ENCODE peak calls at places on chromosome 14, in seven cellular contexts. B, N, T, Q, L, K and R are unnamed samples.

GRCh38 chr14:35390577-35391387 is 13.8 kb downstream of the NFKBIA start:
- DNase-seq in N (no peak), L (peak; percentile 51), K (no peak), T (peak; percentile 52), Q (no peak), B (no peak), R (no peak)

GRCh38 chr14:105989746-105990302 is 463.4 kb downstream of the TMEM121 start:
- DNase-seq in N (no peak), L (no peak), B (no peak), T (no peak), Q (no peak), K (no peak), R (no peak)

GRCh38 chr14:47012533-47012932 is 361.0 kb upstream of the RPL10L start:
- DNase-seq in L (no peak), T (no peak), B (no peak), N (no peak), K (no peak), Q (no peak), R (no peak)

GRCh38 chr14:100748403-100748802 is 21.7 kb downstream of the DLK1 start:
- DNase-seq in B (no peak), L (no peak), T (no peak), N (peak; percentile 31), Q (no peak), K (no peak), R (no peak)

GRCh38 chr14:74835607-74836250 is 40.2 kb downstream of the PROX2 start:
- DNase-seq in B (no peak), Q (no peak), L (no peak), T (no peak), N (no peak), K (no peak), R (peak; percentile 46)

GRCh38 chr14:59541731-59542130 is 34.9 kb downstream of the CCDC175 start:
- DNase-seq in B (no peak), N (no peak), L (no peak), Q (no peak), T (no peak), K (no peak), R (no peak)

GRCh38 chr14:72744416-72745120 is 149.3 kb downstream of the DPF3 start:
- DNase-seq in Q (no peak), L (no peak), K (no peak), N (no peak), T (no peak), B (no peak), R (no peak)

GRCh38 chr14:48937796-48938195 is 648.4 kb downstream of the RPS29 start:
- DNase-seq in T (peak; percentile 0), Q (no peak), L (peak; percentile 54), N (no peak), K (no peak), B (no peak), R (no peak)

GRCh38 chr14:105085766-105086165 is 20.5 kb upstream of the GPR132 start:
- DNase-seq in B (no peak), T (no peak), L (no peak), N (peak; percentile 76), Q (no peak), K (no peak), R (no peak)

GRCh38 chr14:97707603-97708002 is 910.4 kb downstream of the VRK1 start:
- DNase-seq in K (no peak), L (no peak), T (no peak), Q (no peak), B (no peak), N (no peak), R (no peak)

GRCh38 chr14:45990252-45990651 is 661.3 kb downstream of the RPL10L start:
- DNase-seq in N (no peak), K (no peak), Q (no peak), L (no peak), T (peak; percentile 4), B (no peak), R (peak; percentile 1)

GRCh38 chr14:23117371-23118020 is 1.6 kb downstream of the CEBPE start:
- DNase-seq in K (no peak), N (peak; percentile 72), B (no peak), Q (no peak), L (no peak), T (no peak), R (no peak)

GRCh38 chr14:23120405-23121251 is 1.6 kb upstream of the CEBPE start:
- DNase-seq in L (peak; percentile 81), K (peak; percentile 90), T (peak; percentile 87), N (peak; percentile 95), Q (peak; percentile 92), B (peak; percentile 88), R (peak; percentile 91)

GRCh38 chr14:23121401-23121800 is 2.3 kb upstream of the CEBPE start:
- DNase-seq in Q (peak; percentile 59), K (no peak), N (peak; percentile 70), B (peak; percentile 84), L (peak; percentile 47), T (peak; percentile 44), R (peak; percentile 83)

GRCh38 chr14:23119362-23120327 is 590 bp upstream of the CEBPE start:
- DNase-seq in N (peak; percentile 55), T (no peak), B (no peak), L (no peak), Q (peak; percentile 71), K (peak; percentile 56), R (peak; percentile 93)

GRCh38 chr14:23118506-23119361 is at the start of gene CEBPE:
- DNase-seq in T (no peak), B (no peak), K (no peak), Q (no peak), L (no peak), N (peak; percentile 74), R (no peak)
- TF ChIP-seq CTCF in T (no peak), B (no peak), K (no peak), Q (no peak), L (no peak), N (no peak), R (no peak)

GRCh38 chr14:71206766-71207371 is 299.6 kb downstream of the PCNX1 start:
- DNase-seq in L (peak; percentile 80), Q (no peak), T (peak; percentile 87), N (no peak), B (peak; percentile 85), K (no peak), R (no peak)
- TF ChIP-seq CTCF in L (no peak), Q (no peak), T (no peak), N (no peak), B (no peak), K (no peak), R (no peak)

GRCh38 chr14:70397746-70398145 is 19.1 kb downstream of the SYNJ2BP start:
- DNase-seq in B (no peak), Q (no peak), T (no peak), L (no peak), N (no peak), K (no peak), R (no peak)
- TF ChIP-seq CTCF in B (no peak), Q (no peak), T (no peak), L (no peak), N (no peak), K (no peak), R (no peak)

DNA sequence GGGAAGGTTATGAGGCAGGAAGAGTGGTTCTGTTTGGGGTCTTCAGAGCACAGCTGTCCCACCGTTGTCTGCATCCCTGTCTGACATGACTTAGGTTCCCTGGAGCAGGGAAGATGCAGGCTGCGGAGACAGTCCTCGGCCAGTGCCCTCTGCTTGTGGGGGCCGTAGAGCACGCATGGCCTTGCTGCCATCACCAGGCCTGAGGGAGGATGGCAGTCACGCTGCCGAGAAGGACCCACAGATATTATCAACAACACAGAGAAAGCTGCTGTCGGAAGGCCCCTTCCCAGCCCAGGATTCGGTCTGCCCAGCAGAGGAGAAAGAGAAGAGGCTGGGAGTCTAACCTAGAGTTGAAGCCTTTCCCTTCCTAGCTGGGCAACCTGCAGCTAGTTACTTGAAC is 35.0 kb downstream of the ERH start:
- DNase-seq in Q (no peak), N (peak; percentile 79), B (peak; percentile 66), L (peak; percentile 21), K (peak; percentile 54), T (peak; percentile 48), R (no peak)
- TF ChIP-seq CTCF in Q (peak; percentile 50), N (peak; percentile 58), B (peak; percentile 88), L (peak; percentile 76), K (peak; percentile 81), T (peak; percentile 67), R (peak; percentile 48)

GRCh38 chr14:20329355-20329754 is 3.7 kb downstream of the CCNB1IP1 start:
- DNase-seq in Q (no peak), N (no peak), B (no peak), L (no peak), T (no peak), K (no peak), R (no peak)

GRCh38 chr14:20331048-20331613 is 1.9 kb downstream of the CCNB1IP1 start:
- DNase-seq in N (no peak), Q (no peak), T (no peak), B (no peak), L (no peak), K (no peak), R (no peak)

GRCh38 chr14:20334017-20334416 is 938 bp upstream of the CCNB1IP1 start:
- DNase-seq in K (no peak), Q (no peak), T (no peak), B (no peak), N (no peak), L (no peak), R (no peak)

GRCh38 chr14:20332946-20333782 is at the start of gene CCNB1IP1:
- DNase-seq in L (peak; percentile 84), Q (peak; percentile 85), B (peak; percentile 91), K (peak; percentile 51), N (no peak), T (peak; percentile 92), R (peak; percentile 91)

GRCh38 chr14:20332386-20332945 is 613 bp downstream of the CCNB1IP1 start:
- DNase-seq in T (peak; percentile 22), K (no peak), B (peak; percentile 16), N (no peak), L (no peak), Q (no peak), R (no peak)
- TF ChIP-seq CTCF in T (no peak), K (no peak), B (no peak), N (no peak), L (no peak), Q (no peak), R (no peak)

GRCh38 chr14:103103461-103104388 is 9.2 kb downstream of the EXOC3L4 start:
- DNase-seq in K (peak; percentile 86), T (peak; percentile 50), B (peak; percentile 55), L (no peak), Q (no peak), N (peak; percentile 91), R (no peak)
- TF ChIP-seq CTCF in K (peak; percentile 43), T (peak; percentile 30), B (peak; percentile 53), L (peak; percentile 43), Q (no peak), N (no peak), R (no peak)